ENCODE peak calls at places on chromosomes 4 and X, in seven cellular contexts. C, F, J, N, O, Q and T are unnamed samples. For H3K9me3, the result is how much of the 10 kb centered on the place peaks cover.

GRCh38 chr4:94350095-94350494 is 7.5 kb upstream of the HPGDS start:
- DNase-seq in J (no peak), Q (no peak), N (no peak), C (no peak), F (no peak), O (no peak), T (no peak)

GRCh38 chrX:119228506-119229290 is 7.4 kb upstream of the PGRMC1 start:
- DNase-seq in C (no peak), Q (no peak), O (peak), N (no peak), J (no peak), F (no peak), T (no peak)

GRCh38 chr4:8726344-8726851 is 133.8 kb downstream of the CPZ start:
- DNase-seq in F (no peak), J (no peak), O (no peak), C (no peak), N (peak), Q (peak), T (peak)

GRCh38 chr4:145098675-145099037 is 545 bp downstream of the ABCE1 start:
- DNase-seq in C (peak), N (peak), J (no peak), F (peak), Q (peak), O (peak), T (peak)

GRCh38 chrX:46961574-46962279 is 49.5 kb downstream of the JADE3 start:
- DNase-seq in O (no peak), F (no peak), N (no peak), Q (no peak), C (no peak), J (no peak), T (no peak)

GRCh38 chr4:112514449-112515277 is 1.3 kb downstream of the NEUROG2 start:
- DNase-seq in F (no peak), Q (peak), C (no peak), O (no peak), J (no peak), N (no peak), T (no peak)

GRCh38 chrX:148417934-148418333 is 82.5 kb upstream of the AFF2 start:
- DNase-seq in C (no peak), N (no peak), J (no peak), Q (no peak), F (no peak), O (peak), T (no peak)

GRCh38 chr4:85039526-85039925 is 73.0 kb upstream of the WDFY3 start:
- DNase-seq in Q (no peak), J (no peak), N (no peak), O (peak), C (no peak), F (no peak), T (peak)

GRCh38 chr4:181147421-181147951 is 1095.7 kb upstream of the TENM3 start:
- DNase-seq in Q (no peak), J (no peak), N (no peak), C (no peak), F (no peak), O (no peak), T (no peak)

GRCh38 chr4:116603096-116603495 is 482.3 kb downstream of the TRAM1L1 start:
- DNase-seq in O (no peak), F (no peak), J (no peak), Q (no peak), N (no peak), C (no peak), T (no peak)

GRCh38 chrX:9635368-9635767 is 130.3 kb downstream of the GPR143 start:
- DNase-seq in O (no peak), Q (no peak), C (no peak), J (no peak), F (no peak), N (no peak), T (no peak)

GRCh38 chr4:19438228-19438627 is 813.5 kb upstream of the SLIT2 start:
- DNase-seq in J (no peak), F (no peak), Q (no peak), N (no peak), C (no peak), O (peak), T (no peak)

GRCh38 chr4:40976343-40976742 is 226.6 kb downstream of the NSUN7 start:
- DNase-seq in N (peak), J (no peak), Q (peak), F (peak), C (no peak), O (peak), T (peak)

GRCh38 chr4:83535520-83535944 is 376 bp upstream of the GPAT3 start:
- DNase-seq in O (peak), N (peak), F (peak), C (peak), Q (no peak), J (peak), T (peak)

GRCh38 chr4:54322817-54323417 is 93.8 kb downstream of the PDGFRA start:
- DNase-seq in O (peak), C (no peak), Q (peak), J (no peak), N (peak), F (peak), T (peak)

GRCh38 chr4:109472343-109472761 is 38.7 kb downstream of the SEC24B start:
- DNase-seq in Q (no peak), O (peak), N (no peak), J (no peak), F (peak), C (no peak), T (peak)

GRCh38 chr4:6857009-6857882 is 52.4 kb upstream of the TBC1D14 start:
- DNase-seq in N (no peak), O (no peak), C (no peak), F (peak), J (no peak), Q (no peak), T (no peak)

GRCh38 chr4:1604181-1604705 is 79.9 kb downstream of the FAM53A start:
- DNase-seq in J (no peak), C (no peak), F (no peak), Q (no peak), O (peak), N (no peak), T (no peak)

GRCh38 chrX:129493643-129494042 is 29.6 kb downstream of the SMARCA1 start:
- DNase-seq in F (no peak), N (no peak), Q (no peak), O (peak), J (no peak), C (no peak), T (no peak)

GRCh38 chr4:112168719-112169500 is 23.7 kb downstream of the FAM241A start:
- DNase-seq in C (no peak), J (no peak), F (peak), N (no peak), O (no peak), Q (no peak), T (no peak)

GRCh38 chr4:76883147-76883546 is 14.8 kb downstream of the SOWAHB start:
- DNase-seq in Q (no peak), F (no peak), C (no peak), O (peak), J (no peak), N (no peak), T (no peak)

GRCh38 chrX:123184858-123185251 is 777 bp downstream of the GRIA3 start:
- DNase-seq in O (no peak), C (no peak), F (no peak), N (no peak), Q (peak), J (no peak), T (no peak)

DNA sequence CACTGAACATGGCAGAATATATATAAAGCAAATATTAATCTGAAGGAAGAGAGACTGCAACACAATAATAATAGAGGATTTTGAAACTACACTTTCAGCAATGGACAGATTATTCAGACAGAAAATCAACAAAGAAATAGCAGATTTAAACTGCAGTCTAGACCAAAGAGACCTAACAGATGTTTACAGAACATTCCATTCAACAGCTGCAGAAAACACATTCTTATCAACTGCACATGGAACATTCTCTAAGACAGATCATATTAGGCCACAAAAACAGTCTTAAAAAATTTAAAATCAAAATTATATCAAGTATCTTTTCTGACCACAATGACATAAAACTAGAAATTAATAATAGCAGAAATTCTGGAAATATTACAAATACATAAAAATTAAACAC is 27.1 kb downstream of the CENPE start:
- DNase-seq in Q (no peak), J (no peak), N (no peak), O (no peak), C (no peak), F (no peak), T (no peak)
- H3K27ac ChIP-seq in Q (no peak), J (no peak), N (no peak), O (no peak), C (no peak), F (no peak), T (no peak)

DNA sequence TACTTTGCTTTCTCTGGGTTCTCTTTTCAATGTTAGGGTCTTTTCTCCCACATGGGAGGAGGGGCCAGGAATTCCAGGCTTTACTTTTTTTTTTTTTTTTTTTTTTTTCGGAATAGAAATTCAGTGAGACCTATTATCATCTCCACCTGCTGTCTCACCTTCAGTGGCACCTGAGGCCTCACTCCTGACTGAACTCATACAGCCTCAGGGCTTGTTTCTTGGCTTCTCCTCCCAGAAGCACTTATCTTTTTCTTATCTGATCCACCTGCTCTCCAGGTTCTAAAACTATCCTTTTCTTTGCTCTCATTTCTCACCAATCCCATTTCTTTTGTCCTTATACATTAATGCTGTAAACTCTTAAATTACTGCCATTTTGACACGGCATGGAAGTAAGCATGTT is 117.3 kb upstream of the PPP3CA start:
- DNase-seq in Q (no peak), O (no peak), F (no peak), J (no peak), C (no peak), N (no peak), T (no peak)
- H3K4me3 ChIP-seq in Q (no peak), O (no peak), F (no peak), J (no peak), C (no peak), N (no peak), T (no peak)

DNA sequence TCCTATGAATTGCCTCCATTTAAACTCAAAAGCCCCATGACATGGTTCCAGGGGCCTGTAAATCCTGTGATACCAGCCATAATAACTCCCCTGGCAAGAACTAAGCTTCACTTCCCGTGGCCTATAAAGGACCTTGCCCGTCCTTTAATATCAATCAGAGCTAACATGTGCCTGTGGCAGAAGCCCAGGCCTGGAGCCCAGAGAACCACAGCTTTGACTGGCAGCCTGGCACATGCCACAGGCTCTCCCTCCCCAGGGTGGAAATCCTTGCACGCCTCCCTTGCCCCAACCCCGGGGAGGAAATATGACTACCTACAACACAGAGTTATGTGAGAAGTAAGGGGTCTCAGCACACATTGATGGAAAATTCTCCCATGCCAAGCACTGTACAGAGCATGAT is 287.4 kb downstream of the RAB28 start:
- DNase-seq in J (no peak), Q (no peak), N (no peak), F (no peak), O (no peak), C (no peak), T (no peak)
- H3K9me3 ChIP-seq in J (under half), Q (under half), N (under half), F (under half), O (under half), C (under half), T (under half)

DNA sequence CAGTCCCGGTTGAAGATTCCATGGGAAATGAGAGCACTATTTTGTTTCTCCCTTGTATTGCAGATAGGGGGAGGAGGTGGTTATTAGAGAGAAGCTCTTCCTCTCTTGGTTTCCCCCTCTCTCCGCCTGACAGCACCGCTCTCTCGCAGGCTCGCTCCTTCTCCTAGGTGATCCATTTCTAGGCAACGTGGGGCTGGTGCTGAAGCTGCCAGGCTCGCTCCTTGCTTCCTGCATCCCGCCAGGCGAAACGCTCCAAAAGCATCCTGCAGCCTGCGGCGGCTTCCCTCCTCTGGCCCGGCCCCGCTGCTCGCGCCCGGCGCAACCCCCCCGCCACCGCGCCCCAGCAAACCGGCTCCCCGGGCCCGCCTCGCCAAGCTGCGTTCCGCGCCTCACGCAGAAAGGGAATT is at the start of gene GRID2:
- DNase-seq in O (peak), J (no peak), F (no peak), C (no peak), Q (peak), N (no peak), T (no peak)
- H3K27ac ChIP-seq in O (no peak), J (no peak), F (no peak), C (no peak), Q (no peak), N (no peak), T (no peak)